ENCODE peak calls at places on chromosome 18, in ten cellular contexts. G is ovary; T is MV-4-11; I is lower lobe of right lung; R is stimulated activated CD4-positive, alpha-beta T cell treated with anti-CD3 and anti-CD28 coated beads, Interleukin-4, amount 100 ng/mL, for 4 hours; Q is cardiac septum; N is fibroblast of the aortic adventitia; E is IMR-90; W is bronchial epithelial cell; J is KG1. U is an unnamed sample.

GRCh38 chr18:5057348-5058012 is 139.6 kb downstream of the AKAIN1 start:
- DNase-seq in G (peak; percentile 21), T (peak; percentile 68), I (peak; percentile 54), R (peak; percentile 35), Q (no peak), N (peak; percentile 51), E (peak; percentile 31), W (peak; percentile 28), J (no peak), U (peak; percentile 11)

GRCh38 chr18:77765468-77765867 is 515.8 kb downstream of the GALR1 start:
- DNase-seq in G (no peak), T (no peak), I (no peak), R (no peak), Q (no peak), N (no peak), E (no peak), W (peak; percentile 11), J (peak; percentile 23), U (no peak)

GRCh38 chr18:42113529-42114191 is 158.6 kb downstream of the PIK3C3 start:
- DNase-seq in G (no peak), T (peak; percentile 78), I (no peak), R (no peak), Q (no peak), N (peak; percentile 82), E (peak; percentile 39), W (no peak), J (peak; percentile 32), U (peak; percentile 10)

GRCh38 chr18:22637787-22638186 is 220.1 kb upstream of the CTAGE1 start:
- DNase-seq in G (no peak), T (no peak), I (no peak), R (no peak), Q (no peak), N (peak; percentile 77), E (peak; percentile 89), W (peak; percentile 72), J (no peak), U (peak; percentile 70)

GRCh38 chr18:57077786-57078552 is 68.9 kb upstream of the BOD1L2 start:
- DNase-seq in G (no peak), T (peak; percentile 88), I (no peak), R (no peak), Q (no peak), N (no peak), E (no peak), W (no peak), J (peak; percentile 32), U (no peak)

GRCh38 chr18:8402237-8402636 is 207.0 kb upstream of the RAB12 start:
- DNase-seq in G (no peak), T (no peak), I (no peak), R (no peak), Q (no peak), N (no peak), E (no peak), W (no peak), J (no peak), U (no peak)

GRCh38 chr18:76390452-76391035 is 104.5 kb downstream of the ZNF516 start:
- DNase-seq in G (no peak), T (no peak), I (no peak), R (no peak), Q (no peak), N (no peak), E (no peak), W (no peak), J (no peak), U (no peak)

GRCh38 chr18:58578835-58579560 is 49.9 kb downstream of the ALPK2 start:
- DNase-seq in G (no peak), T (no peak), I (no peak), R (no peak), Q (no peak), N (peak; percentile 74), E (peak; percentile 88), W (peak; percentile 22), J (no peak), U (no peak)

GRCh38 chr18:43661570-43661969 is 384.3 kb upstream of the SYT4 start:
- DNase-seq in G (no peak), T (peak; percentile 1), I (no peak), R (no peak), Q (no peak), N (peak; percentile 74), E (peak; percentile 83), W (peak; percentile 88), J (no peak), U (no peak)

GRCh38 chr18:39531659-39532058 is 1966.1 kb upstream of the CELF4 start:
- DNase-seq in G (no peak), T (no peak), I (no peak), R (no peak), Q (no peak), N (no peak), E (no peak), W (no peak), J (no peak), U (no peak)

GRCh38 chr18:5963267-5963666 is 67.9 kb upstream of the TMEM200C start:
- DNase-seq in G (no peak), T (no peak), I (no peak), R (no peak), Q (no peak), N (no peak), E (no peak), W (no peak), J (no peak), U (no peak)

GRCh38 chr18:34001376-34001775 is 223.3 kb downstream of the NOL4 start:
- DNase-seq in G (no peak), T (no peak), I (no peak), R (no peak), Q (no peak), N (no peak), E (no peak), W (no peak), J (no peak), U (no peak)

GRCh38 chr18:48948112-48949050 is 2.4 kb downstream of the SMAD7 start:
- DNase-seq in G (no peak), T (no peak), I (peak; percentile 76), R (peak; percentile 29), Q (no peak), N (peak; percentile 83), E (peak; percentile 86), W (no peak), J (no peak), U (no peak)